ENCODE peak calls at places on chromosomes 11 and 22, in six cellular contexts. One of them, this sample, is unnamed.
A peak's percentile ranks its signal among the peaks of the same experiment; 100 is the strongest.

GRCh38 chr11:102832612-102833011 is 10.8 kb downstream of the MMP3 start:
- DNase-seq in AG10803: no peak
- DNase-seq in prostate gland: no peak
- DNase-seq in psoas muscle: no peak
- DNase-seq in lower lobe of right lung: no peak
- DNase-seq in BJ: no peak
- DNase-seq in this sample: no peak

GRCh38 chr11:35796542-35796941 is 134.0 kb downstream of the TRIM44 start:
- DNase-seq in AG10803: no peak
- DNase-seq in prostate gland: no peak
- DNase-seq in psoas muscle: no peak
- DNase-seq in lower lobe of right lung: no peak
- DNase-seq in BJ: no peak
- DNase-seq in this sample: no peak

GRCh38 chr11:64863381-64864060 is 14.9 kb downstream of the EHD1 start:
- DNase-seq in AG10803: peak; percentile 36
- DNase-seq in prostate gland: no peak
- DNase-seq in psoas muscle: no peak
- DNase-seq in lower lobe of right lung: no peak
- DNase-seq in BJ: no peak
- DNase-seq in this sample: no peak

GRCh38 chr22:48825802-48826520 is 1001.7 kb downstream of the BRD1 start:
- DNase-seq in AG10803: no peak
- DNase-seq in prostate gland: no peak
- DNase-seq in psoas muscle: no peak
- DNase-seq in lower lobe of right lung: no peak
- DNase-seq in BJ: no peak
- DNase-seq in this sample: no peak

GRCh38 chr11:65227879-65228278 is 33.9 kb upstream of the POLA2 start:
- DNase-seq in AG10803: no peak
- DNase-seq in prostate gland: no peak
- DNase-seq in psoas muscle: no peak
- DNase-seq in lower lobe of right lung: no peak
- DNase-seq in BJ: no peak
- DNase-seq in this sample: no peak

GRCh38 chr22:45885941-45886395 is 91.0 kb downstream of the WNT7B start:
- DNase-seq in AG10803: no peak
- DNase-seq in prostate gland: no peak
- DNase-seq in psoas muscle: no peak
- DNase-seq in lower lobe of right lung: peak; percentile 36
- DNase-seq in BJ: no peak
- DNase-seq in this sample: no peak

GRCh38 chr11:12245549-12245986 is 131.8 kb upstream of the PARVA start:
- DNase-seq in AG10803: no peak
- DNase-seq in prostate gland: no peak
- DNase-seq in psoas muscle: no peak
- DNase-seq in lower lobe of right lung: no peak
- DNase-seq in BJ: no peak
- DNase-seq in this sample: no peak

GRCh38 chr11:78749243-78749730 is 174.6 kb upstream of the NARS2 start:
- DNase-seq in AG10803: no peak
- DNase-seq in prostate gland: no peak
- DNase-seq in psoas muscle: no peak
- DNase-seq in lower lobe of right lung: no peak
- DNase-seq in BJ: no peak
- DNase-seq in this sample: no peak

GRCh38 chr11:129143335-129143734 is 48.8 kb downstream of the ARHGAP32 start:
- DNase-seq in AG10803: peak; percentile 97
- DNase-seq in prostate gland: no peak
- DNase-seq in psoas muscle: peak; percentile 84
- DNase-seq in lower lobe of right lung: peak; percentile 48
- DNase-seq in BJ: peak; percentile 96
- DNase-seq in this sample: peak; percentile 99

GRCh38 chr22:48247829-48248228 is 1485.4 kb downstream of the TBC1D22A start:
- DNase-seq in AG10803: no peak
- DNase-seq in prostate gland: no peak
- DNase-seq in psoas muscle: no peak
- DNase-seq in lower lobe of right lung: no peak
- DNase-seq in BJ: no peak
- DNase-seq in this sample: no peak

GRCh38 chr11:64594159-64594939 is 3.3 kb downstream of the SLC22A12 start:
- DNase-seq in AG10803: no peak
- DNase-seq in prostate gland: no peak
- DNase-seq in psoas muscle: no peak
- DNase-seq in lower lobe of right lung: peak; percentile 11
- DNase-seq in BJ: no peak
- DNase-seq in this sample: no peak

GRCh38 chr22:24588370-24588755 is 4.5 kb downstream of the LRRC75B start:
- DNase-seq in AG10803: no peak
- DNase-seq in prostate gland: peak; percentile 57
- DNase-seq in psoas muscle: no peak
- DNase-seq in lower lobe of right lung: no peak
- DNase-seq in BJ: no peak
- DNase-seq in this sample: no peak

GRCh38 chr11:11667056-11667455 is 45.3 kb upstream of the GALNT18 start:
- DNase-seq in AG10803: no peak
- DNase-seq in prostate gland: no peak
- DNase-seq in psoas muscle: no peak
- DNase-seq in lower lobe of right lung: no peak
- DNase-seq in BJ: no peak
- DNase-seq in this sample: no peak

GRCh38 chr11:64879226-64879900 is 942 bp upstream of the EHD1 start:
- DNase-seq in AG10803: no peak
- DNase-seq in prostate gland: no peak
- DNase-seq in psoas muscle: peak; percentile 52
- DNase-seq in lower lobe of right lung: no peak
- DNase-seq in BJ: no peak
- DNase-seq in this sample: no peak

GRCh38 chr22:39994046-39994565 is 648 bp upstream of the FAM83F start:
- DNase-seq in AG10803: peak; percentile 55
- DNase-seq in prostate gland: no peak
- DNase-seq in psoas muscle: no peak
- DNase-seq in lower lobe of right lung: no peak
- DNase-seq in BJ: no peak
- DNase-seq in this sample: no peak

GRCh38 chr11:118142809-118143208 is 9.8 kb downstream of the SCN4B start:
- DNase-seq in AG10803: no peak
- DNase-seq in prostate gland: no peak
- DNase-seq in psoas muscle: no peak
- DNase-seq in lower lobe of right lung: peak; percentile 61
- DNase-seq in BJ: no peak
- DNase-seq in this sample: no peak

GRCh38 chr11:30730011-30730410 is 143.9 kb upstream of the MPPED2 start:
- DNase-seq in AG10803: no peak
- DNase-seq in prostate gland: no peak
- DNase-seq in psoas muscle: no peak
- DNase-seq in lower lobe of right lung: no peak
- DNase-seq in BJ: no peak
- DNase-seq in this sample: no peak

GRCh38 chr11:115765803-115766239 is 261.6 kb upstream of the CADM1 start:
- DNase-seq in AG10803: peak; percentile 70
- DNase-seq in prostate gland: no peak
- DNase-seq in psoas muscle: no peak
- DNase-seq in lower lobe of right lung: no peak
- DNase-seq in BJ: peak; percentile 46
- DNase-seq in this sample: no peak

GRCh38 chr22:46437990-46438389 is 99.4 kb downstream of the CELSR1 start:
- DNase-seq in AG10803: no peak
- DNase-seq in prostate gland: no peak
- DNase-seq in psoas muscle: no peak
- DNase-seq in lower lobe of right lung: no peak
- DNase-seq in BJ: no peak
- DNase-seq in this sample: no peak

GRCh38 chr22:50498322-50498861 is 9.1 kb downstream of the LMF2 start:
- DNase-seq in AG10803: peak; percentile 40
- DNase-seq in prostate gland: peak; percentile 66
- DNase-seq in psoas muscle: no peak
- DNase-seq in lower lobe of right lung: peak; percentile 69
- DNase-seq in BJ: no peak
- DNase-seq in this sample: no peak

GRCh38 chr11:14451825-14452224 is 47.8 kb downstream of the COPB1 start:
- DNase-seq in AG10803: no peak
- DNase-seq in prostate gland: no peak
- DNase-seq in psoas muscle: no peak
- DNase-seq in lower lobe of right lung: no peak
- DNase-seq in BJ: no peak
- DNase-seq in this sample: no peak

GRCh38 chr22:22702159-22702873 is 57.9 kb downstream of the GGTLC2 start:
- DNase-seq in AG10803: no peak
- DNase-seq in prostate gland: no peak
- DNase-seq in psoas muscle: no peak
- DNase-seq in lower lobe of right lung: no peak
- DNase-seq in BJ: no peak
- DNase-seq in this sample: no peak

GRCh38 chr11:118276422-118276821 is 12.3 kb upstream of the MPZL2 start:
- DNase-seq in AG10803: no peak
- DNase-seq in prostate gland: peak; percentile 24
- DNase-seq in psoas muscle: no peak
- DNase-seq in lower lobe of right lung: no peak
- DNase-seq in BJ: no peak
- DNase-seq in this sample: no peak

GRCh38 chr11:19603771-19604170 is 108.9 kb upstream of the NAV2 start:
- DNase-seq in AG10803: no peak
- DNase-seq in prostate gland: no peak
- DNase-seq in psoas muscle: no peak
- DNase-seq in lower lobe of right lung: no peak
- DNase-seq in BJ: no peak
- DNase-seq in this sample: no peak
- TF ChIP-seq CTCF in AG10803: no peak
- TF ChIP-seq CTCF in prostate gland: no peak
- TF ChIP-seq CTCF in psoas muscle: no peak
- TF ChIP-seq CTCF in lower lobe of right lung: no peak
- TF ChIP-seq CTCF in BJ: no peak
- TF ChIP-seq CTCF in this sample: no peak

GRCh38 chr22:37244922-37245722 is 1.1 kb upstream of the RAC2 start:
- DNase-seq in AG10803: no peak
- DNase-seq in prostate gland: no peak
- DNase-seq in psoas muscle: no peak
- DNase-seq in lower lobe of right lung: peak; percentile 41
- DNase-seq in BJ: no peak
- DNase-seq in this sample: no peak
- H3K4me3 ChIP-seq in AG10803: no peak overlapping the region
- H3K4me3 ChIP-seq in prostate gland: no peak overlapping the region
- H3K4me3 ChIP-seq in psoas muscle: no peak overlapping the region
- H3K4me3 ChIP-seq in lower lobe of right lung: no peak overlapping the region
- H3K4me3 ChIP-seq in BJ: no peak overlapping the region
- H3K4me3 ChIP-seq in this sample: no peak overlapping the region

DNA sequence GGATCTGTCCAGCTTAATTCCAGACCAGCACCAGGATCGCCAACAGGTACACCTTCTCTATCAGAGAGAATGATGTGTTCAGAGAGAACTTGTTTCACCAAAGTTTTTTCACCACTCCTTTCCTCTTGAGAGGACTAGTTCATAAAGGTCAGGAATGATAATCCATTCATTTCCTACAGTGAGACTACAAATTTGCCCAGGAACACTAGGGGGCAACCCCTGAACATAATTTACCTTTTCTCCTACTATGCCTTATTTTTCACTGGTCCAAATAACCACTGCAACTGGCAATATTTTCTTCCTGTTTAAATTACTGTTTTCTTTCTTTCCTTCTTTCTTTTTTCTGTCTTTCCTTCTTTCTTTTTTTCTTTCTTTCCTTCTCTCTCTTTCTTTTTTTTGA is 22.5 kb downstream of the CAVIN3 start:
- DNase-seq in AG10803: no peak
- DNase-seq in prostate gland: no peak
- DNase-seq in psoas muscle: no peak
- DNase-seq in lower lobe of right lung: no peak
- DNase-seq in BJ: no peak
- DNase-seq in this sample: no peak
- TF ChIP-seq CTCF in AG10803: peak; percentile 61
- TF ChIP-seq CTCF in prostate gland: peak; percentile 36
- TF ChIP-seq CTCF in psoas muscle: peak; percentile 24
- TF ChIP-seq CTCF in lower lobe of right lung: peak; percentile 38
- TF ChIP-seq CTCF in BJ: peak; percentile 58
- TF ChIP-seq CTCF in this sample: peak; percentile 58

GRCh38 chr11:69983897-69984438 is 94.1 kb upstream of the ANO1 start:
- DNase-seq in AG10803: no peak
- DNase-seq in prostate gland: no peak
- DNase-seq in psoas muscle: no peak
- DNase-seq in lower lobe of right lung: no peak
- DNase-seq in BJ: no peak
- DNase-seq in this sample: no peak

GRCh38 chr11:69985331-69985653 is 92.8 kb upstream of the ANO1 start:
- DNase-seq in AG10803: no peak
- DNase-seq in prostate gland: no peak
- DNase-seq in psoas muscle: no peak
- DNase-seq in lower lobe of right lung: no peak
- DNase-seq in BJ: no peak
- DNase-seq in this sample: no peak

GRCh38 chr11:69985654-69986420 is 92.3 kb upstream of the ANO1 start:
- DNase-seq in AG10803: no peak
- DNase-seq in prostate gland: no peak
- DNase-seq in psoas muscle: no peak
- DNase-seq in lower lobe of right lung: no peak
- DNase-seq in BJ: no peak
- DNase-seq in this sample: no peak

GRCh38 chr11:69983571-69983877 is 94.6 kb upstream of the ANO1 start:
- DNase-seq in AG10803: no peak
- DNase-seq in prostate gland: no peak
- DNase-seq in psoas muscle: no peak
- DNase-seq in lower lobe of right lung: no peak
- DNase-seq in BJ: no peak
- DNase-seq in this sample: no peak

GRCh38 chr11:69984457-69985261 is 93.5 kb upstream of the ANO1 start:
- DNase-seq in AG10803: no peak
- DNase-seq in prostate gland: no peak
- DNase-seq in psoas muscle: no peak
- DNase-seq in lower lobe of right lung: no peak
- DNase-seq in BJ: no peak
- DNase-seq in this sample: no peak
- H3K4me3 ChIP-seq in AG10803: no peak overlapping the region
- H3K4me3 ChIP-seq in prostate gland: no peak overlapping the region
- H3K4me3 ChIP-seq in psoas muscle: no peak overlapping the region
- H3K4me3 ChIP-seq in lower lobe of right lung: no peak overlapping the region
- H3K4me3 ChIP-seq in BJ: no peak overlapping the region
- H3K4me3 ChIP-seq in this sample: no peak overlapping the region

GRCh38 chr11:26331911-26332571 is at the start of gene ANO3:
- DNase-seq in AG10803: peak; percentile 62
- DNase-seq in prostate gland: peak; percentile 26
- DNase-seq in psoas muscle: peak; percentile 44
- DNase-seq in lower lobe of right lung: peak; percentile 84
- DNase-seq in BJ: peak; percentile 7
- DNase-seq in this sample: peak; percentile 67
- TF ChIP-seq CTCF in AG10803: peak; percentile 46
- TF ChIP-seq CTCF in prostate gland: peak; percentile 22
- TF ChIP-seq CTCF in psoas muscle: peak; percentile 31
- TF ChIP-seq CTCF in lower lobe of right lung: peak; percentile 44
- TF ChIP-seq CTCF in BJ: peak; percentile 71
- TF ChIP-seq CTCF in this sample: peak; percentile 86

GRCh38 chr22:27100789-27101188 is 443.4 kb downstream of the MIAT start:
- DNase-seq in AG10803: peak; percentile 82
- DNase-seq in prostate gland: no peak
- DNase-seq in psoas muscle: no peak
- DNase-seq in lower lobe of right lung: no peak
- DNase-seq in BJ: no peak
- DNase-seq in this sample: peak; percentile 80
- H3K4me3 ChIP-seq in AG10803: peak overlapping the region; percentile 49
- H3K4me3 ChIP-seq in prostate gland: no peak overlapping the region
- H3K4me3 ChIP-seq in psoas muscle: no peak overlapping the region
- H3K4me3 ChIP-seq in lower lobe of right lung: no peak overlapping the region
- H3K4me3 ChIP-seq in BJ: no peak overlapping the region
- H3K4me3 ChIP-seq in this sample: no peak overlapping the region

This sample was measured in kidney epithelial cell.